ENCODE peak calls at places on chromosomes 3 and 15, in six cellular contexts. D is left cardiac atrium; H is hippocampal formation; O is renal cortical epithelial cell; E is stimulated activated naive CD8-positive, alpha-beta T cell treated with anti-CD3 and anti-CD28 coated beads, Interleukin-15, amount 100 ng/mL, for 72 hours; J is activated T-cell treated with anti-CD3 and anti-CD28 coated beads, Interleukin-2, amount 50 U/mL, for 1 hour. L is an unnamed sample.

GRCh38 chr15:86892774-86893449 is 813.2 kb downstream of the AGBL1 start:
- DNase-seq in D (no peak), H (no peak), O (peak; percentile 46), E (no peak), J (no peak), L (no peak)

GRCh38 chr3:112676659-112677234 is 35.8 kb upstream of the CCDC80 start:
- DNase-seq in D (peak; percentile 66), H (peak; percentile 2), O (peak; percentile 97), E (peak; percentile 84), J (peak; percentile 45), L (no peak)

GRCh38 chr3:130828931-130829574 is 64.8 kb upstream of the ATP2C1 start:
- DNase-seq in D (no peak), H (no peak), O (no peak), E (no peak), J (no peak), L (no peak)

GRCh38 chr3:100042144-100042543 is 72.2 kb downstream of the FILIP1L start:
- DNase-seq in D (no peak), H (no peak), O (peak; percentile 59), E (no peak), J (no peak), L (no peak)

GRCh38 chr15:70217246-70218160 is 119.8 kb upstream of the TLE3 start:
- DNase-seq in D (no peak), H (no peak), O (no peak), E (no peak), J (no peak), L (no peak)

GRCh38 chr15:40146037-40146436 is 14.8 kb upstream of the BUB1B start:
- DNase-seq in D (no peak), H (no peak), O (peak; percentile 73), E (no peak), J (no peak), L (no peak)

GRCh38 chr15:90872481-90873184 is 4.2 kb downstream of the FURIN start:
- DNase-seq in D (no peak), H (no peak), O (peak; percentile 81), E (no peak), J (no peak), L (peak; percentile 55)

GRCh38 chr3:190673157-190673556 is 159.3 kb downstream of the IL1RAP start:
- DNase-seq in D (no peak), H (no peak), O (no peak), E (no peak), J (no peak), L (no peak)